ENCODE peak calls at places on chromosomes 1 and 21, in seven cellular contexts. V is A549, M is NB4, T is IMR-90, J is body of pancreas, N is ovary, L is HCT116. Z is an unnamed sample.

GRCh38 chr1:28259935-28260802 is 851 bp downstream of the SESN2 start:
- DNase-seq in V (peak), L (no peak), M (peak), T (peak), N (peak), J (peak), Z (peak)

GRCh38 chr1:225465793-225466517 is 38.1 kb upstream of the LBR start:
- DNase-seq in N (no peak), L (no peak), J (no peak), T (no peak), M (no peak), V (no peak), Z (no peak)

GRCh38 chr1:30572192-30572591 is 151.2 kb downstream of the MATN1 start:
- DNase-seq in M (no peak), T (no peak), N (no peak), L (no peak), V (no peak), J (no peak), Z (no peak)

GRCh38 chr21:17585875-17586450 is 26.7 kb downstream of the BTG3 start:
- DNase-seq in M (peak), L (peak), N (no peak), V (peak), J (no peak), T (peak), Z (no peak)

GRCh38 chr1:185453496-185454192 is 136.6 kb upstream of the IVNS1ABP start:
- DNase-seq in L (no peak), T (peak), V (peak), N (no peak), J (no peak), M (no peak), Z (no peak)

GRCh38 chr1:235270625-235271024 is 57.4 kb downstream of the ARID4B start:
- DNase-seq in T (peak), M (no peak), V (no peak), J (no peak), L (no peak), N (no peak), Z (no peak)

GRCh38 chr1:22760453-22760852 is 49.8 kb downstream of the EPHB2 start:
- DNase-seq in M (no peak), V (no peak), L (no peak), T (peak), J (no peak), N (no peak), Z (no peak)

GRCh38 chr1:22579541-22580155 is 16.4 kb downstream of the EPHA8 start:
- DNase-seq in J (no peak), T (no peak), L (no peak), M (no peak), V (no peak), N (no peak), Z (no peak)

GRCh38 chr1:177302365-177303044 is 131.7 kb downstream of the BRINP2 start:
- DNase-seq in M (no peak), J (peak), T (no peak), L (no peak), V (no peak), N (no peak), Z (no peak)

GRCh38 chr1:110380667-110381283 is 10.1 kb downstream of the SLC16A4 start:
- DNase-seq in N (no peak), L (no peak), T (peak), M (peak), V (peak), J (no peak), Z (no peak)

GRCh38 chr1:160999376-160999775 is 21.6 kb downstream of the F11R start:
- DNase-seq in M (no peak), V (no peak), L (no peak), J (no peak), T (no peak), N (no peak), Z (no peak)

GRCh38 chr1:25018110-25018470 is 88.0 kb upstream of the RUNX3 start:
- DNase-seq in T (no peak), N (no peak), M (no peak), L (no peak), V (no peak), J (no peak), Z (no peak)

GRCh38 chr1:10966233-10966632 is 46.2 kb upstream of the TARDBP start:
- DNase-seq in M (peak), J (no peak), L (no peak), V (no peak), T (no peak), N (no peak), Z (no peak)

GRCh38 chr1:108011295-108011694 is 46.3 kb upstream of the VAV3 start:
- DNase-seq in T (no peak), J (no peak), N (no peak), V (no peak), M (no peak), L (no peak), Z (no peak)

GRCh38 chr1:112457241-112457640 is 51.5 kb upstream of the WNT2B start:
- DNase-seq in L (no peak), N (no peak), T (peak), M (no peak), V (no peak), J (no peak), Z (no peak)

GRCh38 chr1:171817511-171818265 is 23.6 kb upstream of the DNM3 start:
- DNase-seq in L (peak), J (no peak), M (peak), T (peak), V (peak), N (no peak), Z (no peak)

GRCh38 chr1:77014396-77014795 is 147.1 kb downstream of the ST6GALNAC5 start:
- DNase-seq in V (peak), J (no peak), T (no peak), N (no peak), L (no peak), M (no peak), Z (no peak)

GRCh38 chr1:235368428-235368827 is 1.2 kb downstream of the TBCE start:
- DNase-seq in L (no peak), J (no peak), T (no peak), N (no peak), V (no peak), M (no peak), Z (no peak)

GRCh38 chr1:216983823-216984222 is 260.6 kb upstream of the ESRRG start:
- DNase-seq in N (no peak), M (no peak), V (no peak), L (no peak), T (no peak), J (no peak), Z (no peak)

GRCh38 chr1:165827199-165828102 is at the start of gene UCK2:
- DNase-seq in N (peak), M (peak), V (peak), T (peak), J (peak), L (peak), Z (peak)
- TF ChIP-seq POLR2A in N (no peak), M (peak), V (peak), T (peak), J (peak), L (peak), Z (no peak)

GRCh38 chr1:59057801-59058200 is 239.1 kb upstream of the FGGY start:
- DNase-seq in V (no peak), M (peak), T (no peak), N (no peak), L (no peak), J (no peak), Z (no peak)

GRCh38 chr1:59054172-59054571 is 242.7 kb upstream of the FGGY start:
- DNase-seq in T (no peak), L (no peak), V (no peak), N (no peak), J (no peak), M (no peak), Z (no peak)

GRCh38 chr1:59058681-59059441 is 238.0 kb upstream of the FGGY start:
- DNase-seq in L (no peak), J (peak), N (no peak), M (no peak), V (no peak), T (no peak), Z (no peak)

GRCh38 chr1:59055908-59056719 is 240.8 kb upstream of the FGGY start:
- DNase-seq in T (no peak), V (no peak), L (no peak), M (no peak), J (peak), N (peak), Z (peak)

DNA sequence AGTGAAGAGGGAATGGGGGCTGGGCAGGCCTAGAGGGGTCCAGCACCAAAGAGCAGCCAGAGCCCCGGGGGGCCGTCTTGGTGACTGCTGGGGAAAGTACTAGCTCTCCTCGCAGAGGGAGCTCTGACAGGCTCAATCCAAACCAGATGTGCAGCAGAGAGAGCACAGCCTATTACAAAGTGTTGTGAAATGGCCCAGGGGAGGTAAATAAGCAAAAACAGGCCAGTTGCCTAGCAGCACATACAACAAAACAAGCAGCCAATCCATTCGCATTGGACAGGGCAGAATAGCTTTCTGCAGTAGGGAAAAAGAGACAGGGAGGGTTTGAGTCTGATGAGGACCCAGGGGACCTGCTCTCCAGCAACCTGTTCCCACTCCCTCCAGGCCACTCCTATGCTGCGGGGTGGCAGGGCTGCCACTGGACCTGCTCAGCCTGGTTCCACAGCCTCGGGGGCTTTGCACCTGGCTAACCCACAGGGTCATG is 239.6 kb upstream of the FGGY start:
- DNase-seq in L (no peak), J (peak), V (peak), T (peak), N (peak), M (peak), Z (peak)
- TF ChIP-seq POLR2A in L (no peak), J (no peak), V (no peak), T (no peak), N (peak), M (no peak), Z (no peak)

GRCh38 chr1:212983482-212983881 is 32.2 kb downstream of the ANGEL2 start:
- DNase-seq in L (no peak), M (no peak), N (no peak), T (no peak), V (no peak), J (no peak), Z (no peak)

GRCh38 chr1:212981025-212981495 is 30.7 kb downstream of the VASH2 start:
- DNase-seq in V (peak), N (no peak), J (peak), M (no peak), L (no peak), T (no peak), Z (peak)

GRCh38 chr1:212980123-212980800 is 29.9 kb downstream of the VASH2 start:
- DNase-seq in J (peak), V (no peak), L (no peak), M (no peak), T (peak), N (no peak), Z (no peak)

GRCh38 chr1:212982430-212983152 is 32.2 kb downstream of the VASH2 start:
- DNase-seq in L (no peak), T (peak), V (no peak), J (peak), N (no peak), M (no peak), Z (no peak)

GRCh38 chr1:212981571-212982328 is 31.4 kb downstream of the VASH2 start:
- DNase-seq in T (peak), L (no peak), N (no peak), M (no peak), V (no peak), J (peak), Z (no peak)
- TF ChIP-seq POLR2A in T (no peak), L (no peak), N (no peak), M (no peak), V (no peak), J (no peak), Z (no peak)

GRCh38 chr1:101733340-101733739 is 263.4 kb downstream of the OLFM3 start:
- DNase-seq in T (no peak), N (no peak), J (no peak), M (no peak), V (no peak), L (no peak), Z (no peak)
- TF ChIP-seq POLR2A in T (no peak), N (no peak), J (no peak), M (no peak), V (no peak), L (no peak), Z (no peak)